ENCODE peak calls at places on chromosomes 3 and 15, in ten cellular contexts. One of them, this sample, is unnamed.

GRCh38 chr3:52380023-52380422 is 63.9 kb downstream of the DNAH1 start:
- DNase-seq in neural crest cell: no peak
- DNase-seq in WERI-Rb-1: no peak
- DNase-seq in bronchial epithelial cell: no peak
- DNase-seq in psoas muscle: no peak
- DNase-seq in Calu3: no peak
- DNase-seq in AG10803: no peak
- DNase-seq in MCF 10A: no peak
- DNase-seq in OCI-LY7: no peak
- DNase-seq in ovary: no peak
- DNase-seq in this sample: no peak

GRCh38 chr3:27487383-27487782 is 3.2 kb upstream of the SLC4A7 start:
- DNase-seq in AG10803: peak; percentile 35
- DNase-seq in Calu3: no peak
- DNase-seq in psoas muscle: no peak
- DNase-seq in WERI-Rb-1: no peak
- DNase-seq in OCI-LY7: no peak
- DNase-seq in ovary: no peak
- DNase-seq in bronchial epithelial cell: no peak
- DNase-seq in neural crest cell: no peak
- DNase-seq in MCF 10A: no peak
- DNase-seq in this sample: no peak

GRCh38 chr3:55668359-55668758 is 181.3 kb upstream of the WNT5A start:
- DNase-seq in Calu3: no peak
- DNase-seq in ovary: no peak
- DNase-seq in OCI-LY7: no peak
- DNase-seq in MCF 10A: no peak
- DNase-seq in WERI-Rb-1: no peak
- DNase-seq in psoas muscle: no peak
- DNase-seq in neural crest cell: no peak
- DNase-seq in AG10803: peak; percentile 13
- DNase-seq in bronchial epithelial cell: no peak
- DNase-seq in this sample: no peak

GRCh38 chr3:67357610-67358458 is 296.6 kb downstream of the SUCLG2 start:
- DNase-seq in psoas muscle: no peak
- DNase-seq in bronchial epithelial cell: peak; percentile 43
- DNase-seq in Calu3: peak; percentile 40
- DNase-seq in OCI-LY7: peak; percentile 25
- DNase-seq in WERI-Rb-1: peak; percentile 75
- DNase-seq in AG10803: peak; percentile 34
- DNase-seq in MCF 10A: peak; percentile 60
- DNase-seq in neural crest cell: peak; percentile 12
- DNase-seq in ovary: no peak
- DNase-seq in this sample: peak; percentile 72

GRCh38 chr3:30199096-30199734 is 407.2 kb upstream of the TGFBR2 start:
- DNase-seq in ovary: peak; percentile 75
- DNase-seq in OCI-LY7: peak; percentile 64
- DNase-seq in Calu3: peak; percentile 58
- DNase-seq in MCF 10A: peak; percentile 76
- DNase-seq in bronchial epithelial cell: peak; percentile 40
- DNase-seq in AG10803: peak; percentile 49
- DNase-seq in neural crest cell: peak; percentile 71
- DNase-seq in WERI-Rb-1: peak; percentile 46
- DNase-seq in psoas muscle: peak; percentile 81
- DNase-seq in this sample: peak; percentile 62

GRCh38 chr3:140972833-140973232 is 31.2 kb downstream of the SLC25A36 start:
- DNase-seq in bronchial epithelial cell: peak; percentile 27
- DNase-seq in OCI-LY7: peak; percentile 19
- DNase-seq in AG10803: peak; percentile 28
- DNase-seq in psoas muscle: no peak
- DNase-seq in MCF 10A: peak; percentile 27
- DNase-seq in WERI-Rb-1: no peak
- DNase-seq in neural crest cell: no peak
- DNase-seq in Calu3: no peak
- DNase-seq in ovary: no peak
- DNase-seq in this sample: no peak

GRCh38 chr3:153029350-153029749 is 132.7 kb upstream of the RAP2B start:
- DNase-seq in WERI-Rb-1: no peak
- DNase-seq in ovary: no peak
- DNase-seq in psoas muscle: no peak
- DNase-seq in OCI-LY7: no peak
- DNase-seq in AG10803: peak; percentile 57
- DNase-seq in MCF 10A: peak; percentile 38
- DNase-seq in bronchial epithelial cell: peak; percentile 85
- DNase-seq in Calu3: no peak
- DNase-seq in neural crest cell: no peak
- DNase-seq in this sample: no peak

GRCh38 chr3:185549651-185550111 is 2.7 kb downstream of the LIPH start:
- DNase-seq in Calu3: peak; percentile 68
- DNase-seq in MCF 10A: peak; percentile 26
- DNase-seq in OCI-LY7: no peak
- DNase-seq in AG10803: peak; percentile 53
- DNase-seq in bronchial epithelial cell: peak; percentile 19
- DNase-seq in neural crest cell: no peak
- DNase-seq in WERI-Rb-1: no peak
- DNase-seq in psoas muscle: no peak
- DNase-seq in ovary: no peak
- DNase-seq in this sample: no peak

GRCh38 chr15:41870689-41871081 is 23.2 kb downstream of the SPTBN5 start:
- DNase-seq in ovary: peak; percentile 51
- DNase-seq in MCF 10A: peak; percentile 63
- DNase-seq in neural crest cell: no peak
- DNase-seq in bronchial epithelial cell: peak; percentile 94
- DNase-seq in AG10803: no peak
- DNase-seq in psoas muscle: no peak
- DNase-seq in WERI-Rb-1: no peak
- DNase-seq in Calu3: no peak
- DNase-seq in OCI-LY7: no peak
- DNase-seq in this sample: no peak

GRCh38 chr3:27544372-27544865 is 60.2 kb upstream of the SLC4A7 start:
- DNase-seq in OCI-LY7: no peak
- DNase-seq in bronchial epithelial cell: peak; percentile 95
- DNase-seq in Calu3: no peak
- DNase-seq in MCF 10A: peak; percentile 76
- DNase-seq in ovary: no peak
- DNase-seq in neural crest cell: no peak
- DNase-seq in psoas muscle: no peak
- DNase-seq in WERI-Rb-1: no peak
- DNase-seq in AG10803: peak; percentile 84
- DNase-seq in this sample: no peak

GRCh38 chr15:28943146-28943545 is 57.4 kb downstream of the APBA2 start:
- DNase-seq in MCF 10A: no peak
- DNase-seq in OCI-LY7: no peak
- DNase-seq in neural crest cell: no peak
- DNase-seq in bronchial epithelial cell: no peak
- DNase-seq in ovary: peak; percentile 5
- DNase-seq in AG10803: no peak
- DNase-seq in WERI-Rb-1: no peak
- DNase-seq in Calu3: no peak
- DNase-seq in psoas muscle: no peak
- DNase-seq in this sample: no peak

GRCh38 chr3:31377045-31377642 is 155.6 kb upstream of the STT3B start:
- DNase-seq in bronchial epithelial cell: peak; percentile 98
- DNase-seq in neural crest cell: no peak
- DNase-seq in AG10803: peak; percentile 50
- DNase-seq in Calu3: peak; percentile 69
- DNase-seq in WERI-Rb-1: no peak
- DNase-seq in psoas muscle: no peak
- DNase-seq in OCI-LY7: no peak
- DNase-seq in ovary: no peak
- DNase-seq in MCF 10A: peak; percentile 85
- DNase-seq in this sample: no peak

GRCh38 chr3:112761062-112761638 is 85.5 kb downstream of the CD200R1L start:
- DNase-seq in bronchial epithelial cell: peak; percentile 71
- DNase-seq in ovary: no peak
- DNase-seq in WERI-Rb-1: no peak
- DNase-seq in OCI-LY7: no peak
- DNase-seq in MCF 10A: peak; percentile 5
- DNase-seq in AG10803: no peak
- DNase-seq in neural crest cell: no peak
- DNase-seq in psoas muscle: no peak
- DNase-seq in Calu3: no peak
- DNase-seq in this sample: no peak

GRCh38 chr3:7964899-7965298 is 536.7 kb upstream of the LMCD1 start:
- DNase-seq in Calu3: no peak
- DNase-seq in AG10803: no peak
- DNase-seq in ovary: no peak
- DNase-seq in WERI-Rb-1: no peak
- DNase-seq in bronchial epithelial cell: no peak
- DNase-seq in OCI-LY7: no peak
- DNase-seq in MCF 10A: no peak
- DNase-seq in psoas muscle: no peak
- DNase-seq in neural crest cell: no peak
- DNase-seq in this sample: no peak
- TF ChIP-seq CTCF in Calu3: no peak
- TF ChIP-seq CTCF in AG10803: no peak
- TF ChIP-seq CTCF in ovary: no peak
- TF ChIP-seq CTCF in WERI-Rb-1: no peak
- TF ChIP-seq CTCF in bronchial epithelial cell: peak; percentile 6
- TF ChIP-seq CTCF in OCI-LY7: no peak
- TF ChIP-seq CTCF in MCF 10A: no peak
- TF ChIP-seq CTCF in psoas muscle: no peak
- TF ChIP-seq CTCF in neural crest cell: no peak
- TF ChIP-seq CTCF in this sample: no peak

GRCh38 chr15:98586066-98586465 is 62.3 kb upstream of the IGF1R start:
- DNase-seq in OCI-LY7: no peak
- DNase-seq in Calu3: no peak
- DNase-seq in MCF 10A: no peak
- DNase-seq in ovary: no peak
- DNase-seq in AG10803: no peak
- DNase-seq in WERI-Rb-1: no peak
- DNase-seq in psoas muscle: no peak
- DNase-seq in bronchial epithelial cell: no peak
- DNase-seq in neural crest cell: no peak
- DNase-seq in this sample: no peak

GRCh38 chr15:98582900-98583554 is 65.3 kb upstream of the IGF1R start:
- DNase-seq in psoas muscle: no peak
- DNase-seq in ovary: no peak
- DNase-seq in bronchial epithelial cell: no peak
- DNase-seq in Calu3: no peak
- DNase-seq in MCF 10A: no peak
- DNase-seq in neural crest cell: no peak
- DNase-seq in OCI-LY7: no peak
- DNase-seq in AG10803: no peak
- DNase-seq in WERI-Rb-1: no peak
- DNase-seq in this sample: no peak

GRCh38 chr15:98580577-98580976 is 67.8 kb upstream of the IGF1R start:
- DNase-seq in Calu3: no peak
- DNase-seq in AG10803: peak; percentile 38
- DNase-seq in OCI-LY7: no peak
- DNase-seq in bronchial epithelial cell: no peak
- DNase-seq in neural crest cell: no peak
- DNase-seq in WERI-Rb-1: no peak
- DNase-seq in MCF 10A: no peak
- DNase-seq in psoas muscle: no peak
- DNase-seq in ovary: no peak
- DNase-seq in this sample: peak; percentile 25

GRCh38 chr15:98583758-98584157 is 64.6 kb upstream of the IGF1R start:
- DNase-seq in psoas muscle: no peak
- DNase-seq in bronchial epithelial cell: no peak
- DNase-seq in MCF 10A: no peak
- DNase-seq in AG10803: no peak
- DNase-seq in OCI-LY7: no peak
- DNase-seq in neural crest cell: no peak
- DNase-seq in Calu3: no peak
- DNase-seq in WERI-Rb-1: no peak
- DNase-seq in ovary: no peak
- DNase-seq in this sample: no peak

GRCh38 chr15:98581715-98582114 is 66.6 kb upstream of the IGF1R start:
- DNase-seq in bronchial epithelial cell: peak; percentile 24
- DNase-seq in ovary: no peak
- DNase-seq in MCF 10A: no peak
- DNase-seq in Calu3: peak; percentile 8
- DNase-seq in WERI-Rb-1: no peak
- DNase-seq in OCI-LY7: no peak
- DNase-seq in neural crest cell: no peak
- DNase-seq in psoas muscle: no peak
- DNase-seq in AG10803: no peak
- DNase-seq in this sample: no peak
- TF ChIP-seq CTCF in bronchial epithelial cell: no peak
- TF ChIP-seq CTCF in ovary: no peak
- TF ChIP-seq CTCF in MCF 10A: peak; percentile 25
- TF ChIP-seq CTCF in Calu3: peak; percentile 44
- TF ChIP-seq CTCF in WERI-Rb-1: no peak
- TF ChIP-seq CTCF in OCI-LY7: peak; percentile 31
- TF ChIP-seq CTCF in neural crest cell: peak; percentile 53
- TF ChIP-seq CTCF in psoas muscle: no peak
- TF ChIP-seq CTCF in AG10803: no peak
- TF ChIP-seq CTCF in this sample: no peak

DNA sequence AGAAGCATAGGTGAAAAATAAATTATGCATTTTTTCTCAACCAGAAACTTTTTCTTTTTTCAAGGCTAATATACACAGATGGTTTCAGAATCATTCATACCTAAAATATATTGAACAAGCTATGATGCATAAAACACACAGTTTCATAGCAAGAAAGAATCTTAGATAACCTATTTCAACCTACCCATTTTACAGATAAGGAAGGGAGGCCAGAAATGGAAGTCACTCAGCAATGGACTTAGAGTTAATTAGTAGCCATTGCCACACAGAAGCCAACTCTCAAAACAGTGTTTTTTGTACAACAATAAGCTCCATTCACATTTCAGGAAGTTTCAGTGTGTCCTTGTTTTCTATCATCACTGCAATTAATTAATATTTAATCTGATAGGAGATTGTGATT is 27.5 kb upstream of the STRIT1 start:
- DNase-seq in psoas muscle: no peak
- DNase-seq in AG10803: no peak
- DNase-seq in MCF 10A: no peak
- DNase-seq in neural crest cell: no peak
- DNase-seq in bronchial epithelial cell: no peak
- DNase-seq in Calu3: no peak
- DNase-seq in WERI-Rb-1: no peak
- DNase-seq in OCI-LY7: no peak
- DNase-seq in ovary: no peak
- DNase-seq in this sample: no peak
- TF ChIP-seq CTCF in psoas muscle: no peak
- TF ChIP-seq CTCF in AG10803: no peak
- TF ChIP-seq CTCF in MCF 10A: no peak
- TF ChIP-seq CTCF in neural crest cell: no peak
- TF ChIP-seq CTCF in bronchial epithelial cell: no peak
- TF ChIP-seq CTCF in Calu3: no peak
- TF ChIP-seq CTCF in WERI-Rb-1: no peak
- TF ChIP-seq CTCF in OCI-LY7: no peak
- TF ChIP-seq CTCF in ovary: no peak
- TF ChIP-seq CTCF in this sample: no peak

DNA sequence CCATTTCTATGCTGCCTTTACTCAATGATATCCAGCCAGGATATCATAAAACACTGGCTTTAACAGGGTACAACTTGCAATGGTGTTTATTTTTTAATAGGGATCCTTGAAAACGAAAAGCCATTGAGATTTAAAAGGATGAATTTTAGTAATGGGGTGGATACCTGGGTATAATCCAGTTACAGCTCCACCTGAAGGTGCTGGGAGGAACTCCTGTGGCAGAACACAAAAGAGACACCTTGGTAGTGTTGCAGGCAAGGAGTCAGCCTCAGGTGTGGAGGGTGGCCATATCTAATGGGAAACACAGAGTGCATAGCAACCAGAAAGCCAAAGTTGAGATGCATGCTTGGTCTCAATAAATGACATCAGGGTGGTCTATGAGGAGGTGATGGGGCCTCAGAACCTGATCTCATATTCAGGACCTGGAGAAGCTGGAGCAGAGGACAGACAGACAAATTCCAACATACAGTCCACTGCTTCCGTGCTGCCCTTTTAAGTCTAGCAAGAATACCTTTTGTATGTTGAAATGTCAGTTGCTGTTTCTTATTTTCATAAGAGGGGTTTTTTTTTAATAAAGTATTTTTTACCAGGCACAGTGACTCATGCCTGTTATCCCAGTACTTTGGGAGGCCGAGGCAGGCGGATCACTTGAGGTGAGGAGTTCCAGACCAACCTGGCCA is 12.0 kb upstream of the PAQR9 start:
- DNase-seq in ovary: no peak
- DNase-seq in AG10803: no peak
- DNase-seq in MCF 10A: no peak
- DNase-seq in neural crest cell: no peak
- DNase-seq in bronchial epithelial cell: no peak
- DNase-seq in WERI-Rb-1: no peak
- DNase-seq in Calu3: no peak
- DNase-seq in psoas muscle: no peak
- DNase-seq in OCI-LY7: no peak
- DNase-seq in this sample: no peak
- TF ChIP-seq CTCF in ovary: no peak
- TF ChIP-seq CTCF in AG10803: no peak
- TF ChIP-seq CTCF in MCF 10A: no peak
- TF ChIP-seq CTCF in neural crest cell: no peak
- TF ChIP-seq CTCF in bronchial epithelial cell: peak; percentile 30
- TF ChIP-seq CTCF in WERI-Rb-1: peak; percentile 34
- TF ChIP-seq CTCF in Calu3: peak; percentile 44
- TF ChIP-seq CTCF in psoas muscle: no peak
- TF ChIP-seq CTCF in OCI-LY7: peak; percentile 33
- TF ChIP-seq CTCF in this sample: peak; percentile 22